ENCODE peak calls at places on chromosomes 12 and 14, in four cellular contexts. One of them, this sample, is unnamed.

GRCh38 chr12:115400011-115400410 is 716.0 kb upstream of the TBX3 start:
- DNase-seq in IMR-90: no peak
- DNase-seq in H9: no peak
- DNase-seq in neuronal stem cell: no peak
- DNase-seq in this sample: no peak

GRCh38 chr12:107322063-107322462 is 228.7 kb upstream of the CRY1 start:
- DNase-seq in IMR-90: no peak
- DNase-seq in H9: no peak
- DNase-seq in neuronal stem cell: no peak
- DNase-seq in this sample: no peak

GRCh38 chr14:97713023-97713422 is 915.8 kb downstream of the VRK1 start:
- DNase-seq in IMR-90: no peak
- DNase-seq in H9: no peak
- DNase-seq in neuronal stem cell: no peak
- DNase-seq in this sample: no peak

GRCh38 chr12:114662512-114663177 is 21.3 kb downstream of the TBX3 start:
- DNase-seq in IMR-90: peak
- DNase-seq in H9: peak
- DNase-seq in neuronal stem cell: no peak
- DNase-seq in this sample: no peak

GRCh38 chr14:81313775-81314429 is 86.2 kb downstream of the STON2 start:
- DNase-seq in IMR-90: no peak
- DNase-seq in H9: no peak
- DNase-seq in neuronal stem cell: no peak
- DNase-seq in this sample: no peak

GRCh38 chr12:79848321-79848720 is 86.6 kb downstream of the PPP1R12A start:
- DNase-seq in IMR-90: peak
- DNase-seq in H9: no peak
- DNase-seq in neuronal stem cell: no peak
- DNase-seq in this sample: no peak

GRCh38 chr12:114011711-114012110 is 45.6 kb upstream of the RBM19 start:
- DNase-seq in IMR-90: no peak
- DNase-seq in H9: no peak
- DNase-seq in neuronal stem cell: no peak
- DNase-seq in this sample: no peak

GRCh38 chr12:95848575-95849388 is 10.0 kb upstream of the SNRPF start:
- DNase-seq in IMR-90: peak
- DNase-seq in H9: no peak
- DNase-seq in neuronal stem cell: peak
- DNase-seq in this sample: no peak

GRCh38 chr12:57001448-57001906 is 4.9 kb downstream of the ZBTB39 start:
- DNase-seq in IMR-90: peak
- DNase-seq in H9: peak
- DNase-seq in neuronal stem cell: peak
- DNase-seq in this sample: peak

GRCh38 chr12:53365245-53365904 is 14.6 kb upstream of the SP1 start:
- DNase-seq in IMR-90: peak
- DNase-seq in H9: no peak
- DNase-seq in neuronal stem cell: no peak
- DNase-seq in this sample: no peak

GRCh38 chr12:75715323-75715644 is 203.9 kb upstream of the KRR1 start:
- DNase-seq in IMR-90: no peak
- DNase-seq in H9: no peak
- DNase-seq in neuronal stem cell: no peak
- DNase-seq in this sample: no peak

GRCh38 chr14:91249841-91250616 is 5.5 kb upstream of the GPR68 start:
- DNase-seq in IMR-90: no peak
- DNase-seq in H9: peak
- DNase-seq in neuronal stem cell: no peak
- DNase-seq in this sample: no peak

GRCh38 chr14:53444677-53445312 is 291.7 kb upstream of the DDHD1 start:
- DNase-seq in IMR-90: peak
- DNase-seq in H9: no peak
- DNase-seq in neuronal stem cell: no peak
- DNase-seq in this sample: no peak

DNA sequence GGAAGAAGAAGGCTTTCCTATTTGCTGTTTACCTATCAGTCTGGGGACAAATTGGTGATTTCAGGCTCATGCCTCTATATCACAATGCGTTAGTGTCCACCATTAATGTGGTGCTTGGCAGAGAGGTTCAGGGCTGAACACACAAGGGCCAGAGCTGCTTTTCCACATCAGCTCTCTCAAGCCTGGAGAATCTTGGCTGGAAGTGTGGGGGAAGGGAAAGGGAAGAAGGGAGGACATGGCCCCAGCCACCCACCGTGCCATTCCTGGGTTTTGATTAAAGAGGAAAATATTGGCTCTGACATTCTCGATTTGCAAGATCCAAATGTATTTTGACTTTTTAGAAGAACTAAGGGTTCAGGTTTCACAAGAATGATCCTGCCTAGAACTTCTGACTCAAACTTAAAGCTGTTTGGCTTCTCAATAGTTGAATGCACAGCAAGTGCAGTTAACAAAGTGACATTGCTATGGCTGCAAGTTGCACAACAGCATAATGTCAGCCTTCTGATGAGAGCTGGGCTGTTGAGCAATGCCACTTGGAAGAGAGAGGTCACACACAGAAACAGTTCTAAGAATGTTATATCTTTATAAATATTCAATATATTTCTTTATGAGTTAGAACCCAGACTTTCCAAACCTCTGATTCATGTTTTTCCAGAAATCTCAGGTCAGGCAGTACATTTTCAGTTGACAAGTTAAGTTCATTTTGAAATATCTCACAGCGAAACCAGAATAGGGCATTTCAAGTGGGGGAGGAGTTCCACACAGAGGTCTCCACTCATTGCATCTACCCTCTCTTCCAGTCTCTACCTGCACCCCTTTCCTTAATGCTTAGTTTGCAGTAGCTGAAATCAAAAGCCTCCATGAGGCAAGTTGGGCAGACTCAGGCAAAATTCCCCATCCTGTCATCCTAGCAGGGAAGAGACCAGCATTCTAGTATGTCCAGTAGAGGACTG is 25.3 kb downstream of the IGF1 start:
- DNase-seq in IMR-90: peak
- DNase-seq in H9: no peak
- DNase-seq in neuronal stem cell: no peak
- DNase-seq in this sample: no peak
- H3K14ac ChIP-seq in IMR-90: no peak
- H3K14ac ChIP-seq in H9: no peak
- H3K14ac ChIP-seq in neuronal stem cell: no peak
- H3K14ac ChIP-seq in this sample: no peak

GRCh38 chr14:102775855-102776760 is 1.1 kb upstream of the TRAF3 start:
- DNase-seq in IMR-90: peak
- DNase-seq in H9: peak
- DNase-seq in neuronal stem cell: no peak
- DNase-seq in this sample: no peak
- H3K14ac ChIP-seq in IMR-90: peak
- H3K14ac ChIP-seq in H9: no peak
- H3K14ac ChIP-seq in neuronal stem cell: peak
- H3K14ac ChIP-seq in this sample: no peak

GRCh38 chr14:21455912-21456667 is at the start of gene CHD8:
- DNase-seq in IMR-90: peak
- DNase-seq in H9: peak
- DNase-seq in neuronal stem cell: peak
- DNase-seq in this sample: peak
- H3K14ac ChIP-seq in IMR-90: peak
- H3K14ac ChIP-seq in H9: peak
- H3K14ac ChIP-seq in neuronal stem cell: no peak
- H3K14ac ChIP-seq in this sample: no peak

DNA sequence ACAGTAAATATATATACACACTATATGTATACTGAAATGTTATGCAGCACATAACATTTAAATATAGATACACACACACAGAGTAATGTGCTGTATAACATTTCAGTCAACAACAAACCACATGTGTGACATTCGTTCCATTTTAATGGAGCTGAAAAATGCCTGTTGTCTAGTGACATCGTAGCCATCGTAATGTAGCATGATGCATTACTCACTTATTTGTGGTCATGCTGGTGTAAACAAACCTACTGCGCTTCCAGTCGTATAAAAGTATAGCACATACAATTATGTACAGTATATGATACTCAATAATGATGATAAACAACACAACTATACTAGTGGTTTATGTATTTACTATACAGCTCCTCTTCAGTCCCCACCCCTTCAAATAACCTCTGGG is 119.0 kb upstream of the SLC38A4 start:
- DNase-seq in IMR-90: no peak
- DNase-seq in H9: no peak
- DNase-seq in neuronal stem cell: no peak
- DNase-seq in this sample: no peak
- H3K14ac ChIP-seq in IMR-90: no peak
- H3K14ac ChIP-seq in H9: no peak
- H3K14ac ChIP-seq in neuronal stem cell: no peak
- H3K14ac ChIP-seq in this sample: no peak

GRCh38 chr12:131714759-131715158 is 3.9 kb downstream of the SFSWAP start:
- DNase-seq in IMR-90: no peak
- DNase-seq in H9: no peak
- DNase-seq in neuronal stem cell: no peak
- DNase-seq in this sample: no peak

GRCh38 chr12:131713349-131713748 is 2.5 kb downstream of the SFSWAP start:
- DNase-seq in IMR-90: no peak
- DNase-seq in H9: no peak
- DNase-seq in neuronal stem cell: no peak
- DNase-seq in this sample: no peak

GRCh38 chr12:131710464-131711457 is at the start of gene SFSWAP:
- DNase-seq in IMR-90: peak
- DNase-seq in H9: peak
- DNase-seq in neuronal stem cell: peak
- DNase-seq in this sample: peak

GRCh38 chr12:131709226-131709625 is 1.7 kb upstream of the SFSWAP start:
- DNase-seq in IMR-90: no peak
- DNase-seq in H9: no peak
- DNase-seq in neuronal stem cell: no peak
- DNase-seq in this sample: no peak

GRCh38 chr12:131711551-131712205 is 788 bp downstream of the SFSWAP start:
- DNase-seq in IMR-90: no peak
- DNase-seq in H9: no peak
- DNase-seq in neuronal stem cell: no peak
- DNase-seq in this sample: no peak
- H3K14ac ChIP-seq in IMR-90: peak
- H3K14ac ChIP-seq in H9: no peak
- H3K14ac ChIP-seq in neuronal stem cell: no peak
- H3K14ac ChIP-seq in this sample: no peak

GRCh38 chr14:75539562-75540478 is 17.6 kb downstream of the BATF start:
- DNase-seq in IMR-90: no peak
- DNase-seq in H9: no peak
- DNase-seq in neuronal stem cell: no peak
- DNase-seq in this sample: no peak
- H3K14ac ChIP-seq in IMR-90: no peak
- H3K14ac ChIP-seq in H9: no peak
- H3K14ac ChIP-seq in neuronal stem cell: no peak
- H3K14ac ChIP-seq in this sample: no peak

GRCh38 chr12:131892711-131893604 is 1.5 kb upstream of the ULK1 start:
- DNase-seq in IMR-90: no peak
- DNase-seq in H9: peak
- DNase-seq in neuronal stem cell: no peak
- DNase-seq in this sample: no peak

GRCh38 chr12:131895640-131896079 is 1.2 kb downstream of the ULK1 start:
- DNase-seq in IMR-90: no peak
- DNase-seq in H9: peak
- DNase-seq in neuronal stem cell: no peak
- DNase-seq in this sample: no peak

GRCh38 chr12:131894981-131895639 is 688 bp downstream of the ULK1 start:
- DNase-seq in IMR-90: no peak
- DNase-seq in H9: peak
- DNase-seq in neuronal stem cell: no peak
- DNase-seq in this sample: no peak

GRCh38 chr12:131893605-131894312 is 663 bp upstream of the ULK1 start:
- DNase-seq in IMR-90: no peak
- DNase-seq in H9: no peak
- DNase-seq in neuronal stem cell: no peak
- DNase-seq in this sample: no peak

GRCh38 chr12:131894313-131894860 is at the start of gene ULK1:
- DNase-seq in IMR-90: peak
- DNase-seq in H9: peak
- DNase-seq in neuronal stem cell: peak
- DNase-seq in this sample: peak
- H3K14ac ChIP-seq in IMR-90: peak
- H3K14ac ChIP-seq in H9: peak
- H3K14ac ChIP-seq in neuronal stem cell: no peak
- H3K14ac ChIP-seq in this sample: no peak

This sample was measured in H1.